ENCODE peak calls at places on chromosomes 16 and 17, in six cellular contexts. B, Q, P, G, L and S are unnamed samples.

GRCh38 chr17:13544755-13545154 is 57.0 kb downstream of the HS3ST3A1 start:
- DNase-seq in Q (no peak), P (no peak), L (no peak), B (no peak), G (no peak), S (peak; percentile 87)

GRCh38 chr16:71626018-71626857 is at the start of gene MARVELD3:
- DNase-seq in P (peak; percentile 46), G (peak; percentile 32), B (no peak), L (peak; percentile 12), Q (peak; percentile 17), S (peak; percentile 14)

GRCh38 chr16:57804111-57804837 is 2.0 kb upstream of the KIFC3 start:
- DNase-seq in L (no peak), G (no peak), B (no peak), Q (no peak), P (no peak), S (peak; percentile 31)

GRCh38 chr17:73293480-73293911 is 18.3 kb downstream of the CDC42EP4 start:
- DNase-seq in P (peak; percentile 70), B (no peak), L (no peak), Q (no peak), G (peak; percentile 80), S (peak; percentile 92)

GRCh38 chr17:32563583-32563982 is 76.8 kb downstream of the CDK5R1 start:
- DNase-seq in G (no peak), Q (no peak), B (no peak), L (no peak), P (no peak), S (no peak)

GRCh38 chr17:39711851-39712250 is 12.0 kb downstream of the ERBB2 start:
- DNase-seq in L (no peak), P (no peak), B (no peak), G (no peak), Q (no peak), S (no peak)

GRCh38 chr17:9001539-9001938 is 19.8 kb upstream of the NTN1 start:
- DNase-seq in Q (no peak), G (no peak), B (no peak), P (no peak), L (no peak), S (no peak)

GRCh38 chr17:1060991-1061390 is 64.1 kb downstream of the TIMM22 start:
- DNase-seq in L (no peak), P (peak; percentile 65), Q (peak; percentile 84), G (peak; percentile 96), B (peak; percentile 93), S (peak; percentile 99)

GRCh38 chr17:52140601-52141000 is 17.9 kb downstream of the CA10 start:
- DNase-seq in L (no peak), G (no peak), B (no peak), P (no peak), Q (no peak), S (no peak)

GRCh38 chr17:74744714-74745547 is 3.5 kb upstream of the NHERF1 start:
- DNase-seq in G (peak; percentile 91), Q (peak; percentile 91), B (no peak), P (peak; percentile 94), L (peak; percentile 78), S (peak; percentile 69)

GRCh38 chr17:3765981-3766380 is 35.0 kb downstream of the ITGAE start:
- DNase-seq in L (no peak), G (no peak), B (no peak), P (no peak), Q (no peak), S (no peak)

GRCh38 chr16:53714080-53715050 is 10.4 kb downstream of the FTO start:
- DNase-seq in G (peak; percentile 18), B (no peak), P (no peak), Q (no peak), L (no peak), S (peak; percentile 71)

GRCh38 chr16:30870904-30871303 is 23.0 kb downstream of the BCL7C start:
- DNase-seq in G (no peak), B (no peak), Q (no peak), L (no peak), P (no peak), S (no peak)

GRCh38 chr17:41734139-41734948 is at the start of gene HAP1:
- DNase-seq in B (no peak), G (peak; percentile 50), Q (peak; percentile 84), P (no peak), L (no peak), S (peak; percentile 40)